ENCODE peak calls at places on chromosomes 13 and 19, in eight cellular contexts. T is left ventricle myocardium inferior, J is endothelial cell of umbilical vein, F is suprapubic skin, G is thyroid gland, I is ascending aorta, D is colonic mucosa, B is thoracic aorta. A is an unnamed sample. For H3K4me1, the result is how much of the 10 kb centered on the place peaks cover.

GRCh38 chr19:15284896-15285295 is 47.4 kb downstream of the BRD4 start:
- DNase-seq in T (no peak), J (no peak), F (no peak), G (peak), I (no peak), D (no peak), B (no peak), A (no peak)

GRCh38 chr19:50414850-50415660 is 3.7 kb upstream of the SPIB start:
- DNase-seq in T (peak), J (peak), F (no peak), G (peak), I (peak), D (peak), B (no peak), A (peak)

GRCh38 chr19:40445945-40446784 is 2.0 kb upstream of the SERTAD3 start:
- DNase-seq in T (no peak), J (no peak), F (no peak), G (peak), I (no peak), D (peak), B (no peak), A (no peak)

GRCh38 chr19:1577090-1577928 is 9.2 kb upstream of the MEX3D start:
- DNase-seq in T (peak), J (no peak), F (no peak), G (peak), I (no peak), D (no peak), B (no peak), A (no peak)

GRCh38 chr13:60120617-60121016 is 43.1 kb downstream of the DIAPH3 start:
- DNase-seq in T (no peak), J (no peak), F (no peak), G (no peak), I (no peak), D (no peak), B (no peak), A (no peak)

GRCh38 chr13:78659450-78660110 is 625 bp upstream of the OBI1 start:
- DNase-seq in T (no peak), J (peak), F (no peak), G (no peak), I (no peak), D (no peak), B (no peak), A (no peak)

GRCh38 chr13:112744306-112745021 is 54.6 kb downstream of the ATP11A start:
- DNase-seq in T (no peak), J (no peak), F (no peak), G (peak), I (no peak), D (no peak), B (no peak), A (no peak)

GRCh38 chr13:53784331-53784730 is 755.7 kb downstream of the OLFM4 start:
- DNase-seq in T (no peak), J (no peak), F (no peak), G (no peak), I (no peak), D (no peak), B (no peak), A (no peak)

GRCh38 chr19:8367327-8368001 is 3.5 kb downstream of the ANGPTL4 start:
- DNase-seq in T (peak), J (peak), F (peak), G (peak), I (peak), D (peak), B (peak), A (peak)

GRCh38 chr19:39413269-39413902 is 917 bp downstream of the PLEKHG2 start:
- DNase-seq in T (peak), J (peak), F (peak), G (peak), I (peak), D (peak), B (no peak), A (peak)

GRCh38 chr13:80504453-80504852 is 163.5 kb upstream of the SPRY2 start:
- DNase-seq in T (no peak), J (no peak), F (no peak), G (no peak), I (no peak), D (no peak), B (no peak), A (no peak)

GRCh38 chr13:26658491-26658890 is 101.0 kb downstream of the WASF3 start:
- DNase-seq in T (no peak), J (no peak), F (no peak), G (peak), I (no peak), D (no peak), B (no peak), A (no peak)

GRCh38 chr13:25372275-25373081 is 704 bp downstream of the ATP8A2 start:
- DNase-seq in T (no peak), J (no peak), F (no peak), G (no peak), I (no peak), D (no peak), B (no peak), A (no peak)

GRCh38 chr13:114071441-114071840 is 61.0 kb downstream of the RASA3 start:
- DNase-seq in T (no peak), J (no peak), F (peak), G (peak), I (no peak), D (no peak), B (no peak), A (peak)

GRCh38 chr19:48417436-48417835 is 24.0 kb downstream of the GRIN2D start:
- DNase-seq in T (no peak), J (no peak), F (no peak), G (no peak), I (no peak), D (no peak), B (no peak), A (no peak)

GRCh38 chr19:30630289-30631034 is 258.3 kb downstream of the ZNF536 start:
- DNase-seq in T (no peak), J (no peak), F (no peak), G (no peak), I (no peak), D (no peak), B (no peak), A (no peak)

GRCh38 chr19:41546386-41546789 is 29.6 kb upstream of the CEACAM21 start:
- DNase-seq in T (no peak), J (no peak), F (no peak), G (no peak), I (no peak), D (no peak), B (no peak), A (no peak)

GRCh38 chr13:77502104-77502720 is 33.3 kb upstream of the SCEL start:
- DNase-seq in T (no peak), J (no peak), F (no peak), G (no peak), I (no peak), D (no peak), B (no peak), A (no peak)

GRCh38 chr19:28024920-28025319 is 1188.0 kb downstream of the UQCRFS1 start:
- DNase-seq in T (no peak), J (no peak), F (no peak), G (no peak), I (no peak), D (no peak), B (no peak), A (no peak)

GRCh38 chr13:92362717-92363116 is 863.9 kb upstream of the GPC6 start:
- DNase-seq in T (no peak), J (no peak), F (no peak), G (no peak), I (no peak), D (no peak), B (no peak), A (no peak)

GRCh38 chr19:52963229-52963760 is 614 bp upstream of the ZNF816 start:
- DNase-seq in T (peak), J (no peak), F (peak), G (peak), I (no peak), D (peak), B (no peak), A (no peak)

GRCh38 chr19:10513223-10513622 is 4.0 kb downstream of the S1PR5 start:
- DNase-seq in T (no peak), J (no peak), F (no peak), G (no peak), I (no peak), D (no peak), B (no peak), A (no peak)

GRCh38 chr13:30196025-30196424 is 111.3 kb downstream of the KATNAL1 start:
- DNase-seq in T (no peak), J (peak), F (no peak), G (no peak), I (no peak), D (no peak), B (no peak), A (no peak)

GRCh38 chr19:40688987-40689338 is 1.5 kb downstream of the NUMBL start:
- DNase-seq in T (no peak), J (no peak), F (no peak), G (no peak), I (no peak), D (no peak), B (no peak), A (no peak)

GRCh38 chr19:21838646-21839045 is 2.7 kb upstream of the ZNF43 start:
- DNase-seq in T (no peak), J (no peak), F (no peak), G (peak), I (no peak), D (no peak), B (no peak), A (no peak)

GRCh38 chr13:39777527-39778061 is 122.1 kb downstream of the COG6 start:
- DNase-seq in T (no peak), J (peak), F (no peak), G (no peak), I (no peak), D (no peak), B (no peak), A (no peak)

GRCh38 chr13:77509221-77509620 is 26.3 kb upstream of the SCEL start:
- DNase-seq in T (no peak), J (peak), F (no peak), G (no peak), I (no peak), D (no peak), B (no peak), A (no peak)

GRCh38 chr19:9309974-9310446 is 372 bp upstream of the ZNF699 start:
- DNase-seq in T (peak), J (no peak), F (peak), G (peak), I (peak), D (peak), B (peak), A (peak)

GRCh38 chr13:113110852-113111315 is 5.3 kb downstream of the F7 start:
- DNase-seq in T (no peak), J (no peak), F (peak), G (no peak), I (peak), D (no peak), B (no peak), A (peak)

GRCh38 chr19:35053667-35054293 is 12.3 kb downstream of the HPN start:
- DNase-seq in T (no peak), J (no peak), F (no peak), G (no peak), I (no peak), D (no peak), B (no peak), A (no peak)

GRCh38 chr19:35056513-35057063 is 15.1 kb downstream of the HPN start:
- DNase-seq in T (no peak), J (no peak), F (no peak), G (no peak), I (no peak), D (no peak), B (no peak), A (no peak)

GRCh38 chr19:35058370-35058769 is 16.8 kb downstream of the HPN start:
- DNase-seq in T (no peak), J (no peak), F (no peak), G (no peak), I (no peak), D (no peak), B (no peak), A (no peak)

GRCh38 chr19:35054626-35055025 is 13.1 kb downstream of the HPN start:
- DNase-seq in T (no peak), J (no peak), F (no peak), G (no peak), I (no peak), D (no peak), B (no peak), A (no peak)

GRCh38 chr19:35055715-35056179 is 14.2 kb downstream of the HPN start:
- DNase-seq in T (no peak), J (no peak), F (no peak), G (no peak), I (no peak), D (no peak), B (no peak), A (no peak)
- TF ChIP-seq CTCF in T (no peak), J (no peak), F (no peak), G (no peak), I (no peak), D (no peak), B (no peak), A (peak)

GRCh38 chr13:66159526-66159925 is 1070.6 kb downstream of the PCDH9 start:
- DNase-seq in T (no peak), J (no peak), F (no peak), G (no peak), I (no peak), D (no peak), B (no peak), A (no peak)
- H3K4me3 ChIP-seq in T (no peak), J (no peak), F (no peak), G (no peak), I (no peak), D (no peak), B (no peak), A (no peak)

GRCh38 chr13:110338441-110339101 is 31.5 kb downstream of the COL4A2 start:
- DNase-seq in T (peak), J (peak), F (no peak), G (peak), I (peak), D (no peak), B (no peak), A (no peak)

GRCh38 chr13:110336108-110336507 is 29.0 kb downstream of the COL4A2 start:
- DNase-seq in T (no peak), J (no peak), F (no peak), G (no peak), I (no peak), D (no peak), B (no peak), A (no peak)

GRCh38 chr13:110339263-110339662 is 32.2 kb downstream of the COL4A2 start:
- DNase-seq in T (no peak), J (no peak), F (no peak), G (no peak), I (no peak), D (no peak), B (no peak), A (no peak)

GRCh38 chr13:110336681-110337080 is 29.6 kb downstream of the COL4A2 start:
- DNase-seq in T (no peak), J (no peak), F (no peak), G (peak), I (peak), D (no peak), B (no peak), A (no peak)

GRCh38 chr13:110337287-110337686 is 30.2 kb downstream of the COL4A2 start:
- DNase-seq in T (no peak), J (peak), F (no peak), G (peak), I (peak), D (no peak), B (no peak), A (no peak)
- H3K4me1 ChIP-seq in T (half or more), J (half or more), F (under half), G (half or more), I (under half), D (under half), B (half or more), A (under half)

GRCh38 chr19:45254044-45254531 is 3.0 kb downstream of the MARK4 start:
- DNase-seq in T (no peak), J (no peak), F (no peak), G (no peak), I (no peak), D (no peak), B (no peak), A (no peak)
- TF ChIP-seq CTCF in T (peak), J (peak), F (peak), G (no peak), I (no peak), D (no peak), B (peak), A (no peak)

GRCh38 chr19:2805991-2806649 is 13.5 kb upstream of the ZNF554 start:
- DNase-seq in T (no peak), J (no peak), F (no peak), G (no peak), I (no peak), D (no peak), B (no peak), A (no peak)

GRCh38 chr19:2805261-2805900 is 14.3 kb upstream of the ZNF554 start:
- DNase-seq in T (no peak), J (no peak), F (no peak), G (no peak), I (no peak), D (no peak), B (no peak), A (no peak)

GRCh38 chr19:2803486-2804155 is 16.0 kb upstream of the ZNF554 start:
- DNase-seq in T (no peak), J (no peak), F (no peak), G (no peak), I (no peak), D (no peak), B (no peak), A (no peak)

GRCh38 chr19:2802826-2803225 is 16.8 kb upstream of the ZNF554 start:
- DNase-seq in T (no peak), J (no peak), F (no peak), G (no peak), I (no peak), D (no peak), B (no peak), A (no peak)

DNA sequence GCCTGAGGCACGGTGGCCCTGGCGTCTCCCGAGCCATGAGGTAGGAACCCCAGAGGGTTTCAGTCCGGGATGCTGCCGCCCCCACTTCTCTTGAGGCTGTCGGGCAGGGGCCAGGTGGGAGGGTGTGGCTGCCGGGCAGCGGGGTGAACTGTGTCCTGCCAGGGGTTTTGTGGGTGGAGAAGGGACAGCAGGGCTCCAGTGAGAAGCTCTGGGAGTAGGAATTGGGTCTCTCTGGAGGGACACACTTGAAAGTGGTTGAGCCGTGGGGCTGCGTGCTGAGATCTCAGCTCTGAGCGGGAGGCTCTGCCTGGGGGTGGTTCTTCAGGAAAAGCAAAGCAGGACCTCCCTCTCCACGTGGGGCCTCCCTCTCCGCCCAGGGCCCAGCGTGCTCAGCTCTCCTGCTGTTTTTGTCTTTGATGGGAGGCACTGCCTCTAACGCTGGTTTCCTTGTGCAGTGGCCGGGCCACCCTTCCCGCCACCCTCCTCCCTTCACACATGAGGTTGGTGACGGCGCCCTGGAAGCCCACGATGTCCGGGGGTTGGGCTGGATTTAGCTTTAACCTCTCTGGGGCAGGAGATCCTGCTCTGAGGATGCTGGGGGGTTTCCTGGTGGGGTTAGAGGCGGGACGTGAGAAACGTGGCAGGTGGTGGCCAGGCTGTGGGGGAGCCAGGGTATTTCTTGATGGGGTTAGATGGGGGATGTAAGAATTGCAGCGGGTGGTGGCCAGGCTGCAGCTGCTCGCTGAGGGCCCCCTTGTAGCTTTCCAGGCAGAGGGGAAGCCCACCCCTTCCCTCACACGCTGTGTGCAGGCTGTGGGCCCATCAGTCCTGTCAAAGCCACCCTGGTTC is 15.3 kb upstream of the ZNF554 start:
- DNase-seq in T (no peak), J (no peak), F (no peak), G (no peak), I (no peak), D (no peak), B (no peak), A (no peak)
- H3K4me3 ChIP-seq in T (no peak), J (no peak), F (no peak), G (no peak), I (no peak), D (no peak), B (no peak), A (no peak)

GRCh38 chr19:44818470-44818856 is 9.6 kb downstream of the BCAM start:
- DNase-seq in T (no peak), J (no peak), F (no peak), G (no peak), I (no peak), D (no peak), B (no peak), A (no peak)
- H3K4me1 ChIP-seq in T (under half), J (under half), F (under half), G (under half), I (under half), D (under half), B (under half), A (under half)

A was measured in right lobe of liver.